ENCODE peak calls at places on chromosomes 3 and 15, in eight cellular contexts. D is hepatocyte, M is fibroblast of the aortic adventitia, Y is GM06990, G is tibial nerve, F is HL-60, L is left lung, B is PC-9. H is an unnamed sample.

GRCh38 chr15:96720656-96721055 is 390.2 kb downstream of the NR2F2 start:
- DNase-seq in G (no peak), F (no peak), Y (no peak), L (no peak), B (no peak), M (no peak), D (no peak), H (no peak)

GRCh38 chr3:107943860-107944543 is 146.8 kb downstream of the CD47 start:
- DNase-seq in Y (no peak), D (no peak), L (no peak), M (peak; percentile 69), G (peak; percentile 27), F (peak; percentile 38), B (peak; percentile 3), H (no peak)

GRCh38 chr3:135218304-135218703 is 423.2 kb downstream of the EPHB1 start:
- DNase-seq in F (no peak), D (no peak), Y (no peak), B (no peak), G (no peak), L (no peak), M (no peak), H (no peak)

GRCh38 chr3:176075046-176075445 is 1122.2 kb downstream of the TBL1XR1 start:
- DNase-seq in F (no peak), M (no peak), Y (no peak), L (no peak), D (no peak), G (no peak), B (no peak), H (no peak)

GRCh38 chr3:24220859-24221657 is 273.6 kb downstream of the THRB start:
- DNase-seq in F (no peak), D (peak; percentile 72), B (peak; percentile 52), G (peak; percentile 38), L (no peak), M (peak; percentile 93), Y (no peak), H (peak; percentile 92)

GRCh38 chr3:82475306-82475705 is 713.9 kb upstream of the GBE1 start:
- DNase-seq in L (no peak), F (no peak), D (no peak), G (no peak), B (no peak), M (no peak), Y (no peak), H (no peak)

GRCh38 chr3:44280077-44280476 is 38.4 kb downstream of the TOPAZ1 start:
- DNase-seq in B (no peak), G (no peak), M (no peak), Y (no peak), L (no peak), D (no peak), F (no peak), H (no peak)

GRCh38 chr3:9347887-9348286 is 15.0 kb upstream of the THUMPD3 start:
- DNase-seq in D (no peak), F (no peak), L (no peak), B (no peak), Y (no peak), G (no peak), M (peak; percentile 76), H (peak; percentile 43)

GRCh38 chr15:48413304-48413703 is 82.1 kb downstream of the DUT start:
- DNase-seq in B (no peak), D (no peak), M (peak; percentile 94), Y (no peak), F (no peak), G (peak; percentile 63), L (no peak), H (no peak)

GRCh38 chr15:92614301-92614700 is 41.3 kb downstream of the FAM174B start:
- DNase-seq in F (no peak), L (no peak), Y (no peak), G (no peak), B (no peak), M (no peak), D (no peak), H (no peak)

GRCh38 chr3:134579266-134579665 is 71.6 kb downstream of the KY start:
- DNase-seq in F (no peak), G (no peak), D (no peak), M (no peak), L (no peak), B (no peak), Y (no peak), H (no peak)

GRCh38 chr15:70353606-70354259 is 256.0 kb upstream of the TLE3 start:
- DNase-seq in M (no peak), G (no peak), L (no peak), B (no peak), F (no peak), Y (no peak), D (no peak), H (no peak)

GRCh38 chr3:64462203-64463120 is 225.3 kb downstream of the ADAMTS9 start:
- DNase-seq in L (no peak), Y (no peak), B (no peak), F (no peak), D (no peak), M (peak; percentile 86), G (no peak), H (no peak)

GRCh38 chr3:64457811-64458210 is 230.0 kb downstream of the ADAMTS9 start:
- DNase-seq in L (no peak), D (no peak), B (no peak), Y (no peak), M (no peak), G (no peak), F (no peak), H (no peak)

GRCh38 chr3:64460877-64461276 is 226.9 kb downstream of the ADAMTS9 start:
- DNase-seq in Y (no peak), L (no peak), B (no peak), G (no peak), M (no peak), D (no peak), F (no peak), H (no peak)

GRCh38 chr3:64456674-64457073 is 231.1 kb downstream of the ADAMTS9 start:
- DNase-seq in D (no peak), Y (no peak), F (no peak), B (no peak), L (no peak), G (no peak), M (no peak), H (no peak)

DNA sequence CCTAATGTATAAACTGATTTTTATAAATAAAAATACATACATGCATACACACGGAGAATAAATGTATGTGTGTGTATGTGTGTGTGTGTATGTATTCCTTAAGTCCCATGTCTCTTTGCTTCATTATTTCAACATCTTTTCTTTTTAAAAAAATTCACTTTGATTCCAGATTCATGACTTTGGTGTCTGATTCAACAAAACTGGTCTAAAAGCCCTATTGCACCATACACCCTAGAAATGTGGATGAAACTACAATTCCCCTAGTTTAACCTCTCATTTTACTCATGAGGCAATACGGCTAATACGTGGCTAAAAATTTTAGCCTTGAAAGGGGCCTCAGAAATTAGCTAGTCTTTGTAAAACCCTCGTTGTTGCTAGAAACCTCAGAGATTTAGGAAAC is 228.1 kb downstream of the ADAMTS9 start:
- DNase-seq in F (no peak), D (no peak), G (no peak), L (no peak), Y (no peak), M (peak; percentile 59), B (no peak), H (no peak)
- H3K4me3 ChIP-seq in F (no peak overlapping the region), D (no peak overlapping the region), G (no peak overlapping the region), L (no peak overlapping the region), Y (no peak overlapping the region), M (no peak overlapping the region), B (no peak overlapping the region), H (no peak overlapping the region)

GRCh38 chr3:50415066-50415465 is 55.7 kb upstream of the TMEM115 start:
- DNase-seq in M (no peak), L (no peak), B (no peak), D (no peak), G (no peak), F (no peak), Y (no peak), H (no peak)
- TF ChIP-seq CTCF in M (no peak), L (no peak), B (no peak), D (peak; percentile 2), G (no peak), F (no peak), Y (no peak), H (peak; percentile 12)

GRCh38 chr3:179942560-179943075 is 94.1 kb downstream of the PEX5L start:
- DNase-seq in G (no peak), M (no peak), B (no peak), F (no peak), Y (no peak), D (no peak), L (no peak), H (no peak)
- H3K4me3 ChIP-seq in G (peak overlapping the region; percentile 4), M (peak overlapping the region; percentile 60), B (no peak overlapping the region), F (peak overlapping the region; percentile 33), Y (no peak overlapping the region), D (no peak overlapping the region), L (no peak overlapping the region), H (peak overlapping the region; percentile 50)

GRCh38 chr3:65265942-65266341 is 578.1 kb upstream of the ADAMTS9 start:
- DNase-seq in Y (no peak), F (no peak), L (no peak), B (no peak), M (no peak), G (no peak), D (no peak), H (no peak)
- TF ChIP-seq CTCF in Y (no peak), F (no peak), L (no peak), B (no peak), M (no peak), G (no peak), D (no peak), H (no peak)

GRCh38 chr3:126313580-126314304 is 43.5 kb downstream of the KLF15 start:
- DNase-seq in L (peak; percentile 37), M (no peak), Y (no peak), F (no peak), D (no peak), B (no peak), G (no peak), H (no peak)
- H3K4me3 ChIP-seq in L (no peak overlapping the region), M (no peak overlapping the region), Y (no peak overlapping the region), F (no peak overlapping the region), D (no peak overlapping the region), B (no peak overlapping the region), G (no peak overlapping the region), H (no peak overlapping the region)